ENCODE peak calls at places on chromosomes 6 and 20, in seven cellular contexts. Z, D, X, W, K, S and M are unnamed samples.

GRCh38 chr6:13453771-13454251 is 33.6 kb downstream of the GFOD1 start:
- DNase-seq in W (no peak), D (no peak), S (no peak), Z (no peak), K (peak), X (peak), M (no peak)

GRCh38 chr20:62320581-62321354 is 18.0 kb downstream of the ADRM1 start:
- DNase-seq in Z (peak), W (peak), S (peak), X (peak), D (peak), K (no peak), M (peak)

GRCh38 chr6:94367316-94367715 is 948.0 kb upstream of the EPHA7 start:
- DNase-seq in Z (no peak), X (no peak), D (no peak), W (no peak), K (no peak), S (no peak), M (no peak)

GRCh38 chr20:49270177-49270576 is 7.7 kb downstream of the ZNFX1 start:
- DNase-seq in S (no peak), Z (no peak), W (no peak), D (no peak), X (no peak), K (no peak), M (no peak)

GRCh38 chr20:34883087-34883688 is 6.8 kb downstream of the ACSS2 start:
- DNase-seq in D (no peak), W (no peak), K (no peak), X (no peak), S (no peak), Z (no peak), M (no peak)

GRCh38 chr6:162264581-162264980 is 463.0 kb downstream of the PRKN start:
- DNase-seq in D (no peak), X (no peak), Z (no peak), K (no peak), W (no peak), S (no peak), M (no peak)

GRCh38 chr20:24773751-24774201 is 175.3 kb upstream of the CST7 start:
- DNase-seq in D (no peak), X (no peak), K (peak), W (no peak), Z (no peak), S (peak), M (no peak)

GRCh38 chr6:136657629-136658028 is 107.4 kb upstream of the MAP7 start:
- DNase-seq in S (peak), X (no peak), D (no peak), K (no peak), Z (no peak), W (no peak), M (peak)

GRCh38 chr20:25203089-25203488 is 7.6 kb downstream of the ENTPD6 start:
- DNase-seq in S (no peak), W (no peak), K (no peak), X (no peak), D (no peak), Z (no peak), M (no peak)

DNA sequence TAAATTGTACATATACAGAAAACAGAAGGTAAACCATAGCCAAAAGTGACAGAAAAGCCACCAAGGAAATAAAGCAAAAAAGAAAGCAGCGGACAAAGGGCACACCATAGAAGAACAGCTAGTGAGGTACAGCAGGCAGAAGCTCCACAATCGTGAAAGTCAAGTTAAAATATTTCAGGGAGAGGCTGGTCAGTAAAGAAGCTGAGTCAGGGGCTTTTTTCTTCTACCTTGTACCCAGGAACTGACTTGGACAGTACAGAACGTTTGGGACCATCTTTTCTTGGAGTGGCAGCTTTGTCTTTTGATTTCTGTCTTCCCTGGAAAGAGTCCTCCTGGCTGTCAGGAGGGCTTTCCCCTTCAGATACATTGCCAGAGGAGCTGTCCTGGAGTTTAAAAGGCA is 8.1 kb downstream of the C6orf120 start:
- DNase-seq in D (no peak), Z (no peak), X (no peak), S (no peak), K (no peak), W (no peak), M (no peak)
- TF ChIP-seq CTCF in D (no peak), Z (no peak), X (no peak), S (no peak), K (no peak), W (no peak), M (no peak)

DNA sequence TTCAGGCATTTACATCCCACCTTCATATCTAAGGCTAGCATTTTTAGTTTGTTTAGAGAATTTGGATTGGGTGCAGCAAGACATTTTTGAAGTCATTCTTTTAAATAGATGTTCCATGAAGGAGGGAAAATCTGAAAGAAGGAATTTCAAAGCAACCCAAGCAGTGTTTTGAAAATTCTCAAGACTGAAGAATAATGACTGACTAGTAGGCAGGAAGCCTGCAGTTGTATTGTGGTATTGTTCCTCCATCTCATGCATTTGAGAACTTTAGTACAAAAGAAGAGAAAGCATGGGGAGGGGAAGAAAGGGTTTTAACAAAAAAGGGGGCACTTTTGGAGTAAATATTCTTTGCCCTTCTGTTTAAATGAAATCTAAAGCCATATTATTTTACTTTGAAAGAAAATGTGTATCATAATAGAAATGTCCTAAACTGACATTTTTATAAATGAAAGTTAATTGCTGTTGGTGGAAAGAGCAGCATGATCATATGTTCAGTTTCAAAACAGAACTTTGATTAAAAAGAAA is 6.6 kb downstream of the NCOA3 start:
- DNase-seq in X (no peak), Z (no peak), S (no peak), W (no peak), K (no peak), D (no peak), M (no peak)
- TF ChIP-seq CTCF in X (no peak), Z (no peak), S (no peak), W (no peak), K (no peak), D (no peak), M (no peak)

DNA sequence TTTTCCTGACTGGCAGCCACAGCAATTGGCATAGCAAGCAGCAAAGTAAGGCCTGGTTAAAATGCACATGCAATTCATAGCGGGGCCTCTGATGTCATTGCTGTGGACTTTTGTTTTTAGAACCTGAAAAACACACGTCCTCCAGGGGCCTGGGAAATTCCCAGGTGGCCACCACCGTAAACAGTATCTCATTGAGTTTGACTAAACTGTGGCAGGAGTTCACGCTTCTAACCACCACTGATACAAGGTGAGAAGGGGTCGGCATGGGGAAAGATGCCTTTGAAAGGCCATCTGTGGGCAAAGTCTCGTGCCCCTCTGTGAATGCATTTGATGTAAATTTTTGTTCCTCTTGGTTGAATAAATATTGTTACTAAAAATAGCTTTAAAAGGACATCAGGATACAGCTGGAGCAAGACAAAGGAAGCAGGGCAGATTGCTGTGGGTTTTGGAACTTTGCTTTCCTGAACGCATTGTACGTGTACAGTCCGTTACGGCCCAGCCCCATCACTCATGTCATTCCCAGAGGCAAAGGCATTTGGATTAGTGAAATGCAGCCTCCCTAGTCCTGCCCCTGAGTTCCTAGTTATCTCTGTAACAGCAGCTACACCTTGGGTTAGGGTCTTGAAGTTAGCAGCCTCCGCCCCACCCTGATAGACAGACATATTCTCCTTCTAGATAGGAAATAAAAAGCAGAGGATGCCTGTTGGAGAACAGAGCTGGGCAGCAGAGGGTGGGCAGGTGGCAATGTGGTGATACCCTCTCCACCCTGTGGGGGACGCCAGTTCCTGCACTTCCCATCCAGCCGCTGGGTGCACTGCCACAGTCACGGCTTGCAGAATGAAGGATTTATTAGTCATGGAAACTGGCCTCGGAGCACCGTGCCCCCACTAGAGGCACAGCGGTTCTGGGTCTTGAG is 80.3 kb downstream of the ZDHHC14 start:
- DNase-seq in K (peak), S (peak), X (peak), D (no peak), W (no peak), Z (no peak), M (no peak)
- TF ChIP-seq CTCF in K (no peak), S (no peak), X (no peak), D (no peak), W (no peak), Z (no peak), M (no peak)

GRCh38 chr20:44888226-44889103 is 3.0 kb downstream of the YWHAB start:
- DNase-seq in D (no peak), K (peak), S (peak), Z (no peak), W (no peak), X (peak), M (no peak)
- TF ChIP-seq CTCF in D (peak), K (peak), S (no peak), Z (peak), W (no peak), X (peak), M (peak)

GRCh38 chr6:126335210-126335609 is 4.7 kb upstream of the CENPW start:
- DNase-seq in S (no peak), D (no peak), W (no peak), Z (no peak), X (no peak), K (no peak), M (no peak)
- TF ChIP-seq CTCF in S (no peak), D (no peak), W (no peak), Z (no peak), X (no peak), K (no peak), M (peak)